ENCODE peak calls at places on chromosome 4, in five cellular contexts. L, U, Q, G and W are unnamed samples.

GRCh38 chr4:65007841-65008439 is 598.7 kb upstream of the TECRL start:
- DNase-seq in U (no peak), Q (peak), G (peak), L (no peak), W (peak)

GRCh38 chr4:159105063-159105414 is 2.2 kb downstream of the RAPGEF2 start:
- DNase-seq in L (no peak), U (no peak), Q (no peak), G (no peak), W (no peak)

GRCh38 chr4:114025176-114025777 is 45.8 kb upstream of the ARSJ start:
- DNase-seq in Q (no peak), G (peak), U (no peak), L (peak), W (no peak)

GRCh38 chr4:173527103-173527876 is 2.7 kb downstream of the HAND2 start:
- DNase-seq in G (no peak), U (peak), Q (no peak), L (no peak), W (peak)

GRCh38 chr4:185576314-185576713 is 41.0 kb upstream of the PDLIM3 start:
- DNase-seq in U (no peak), Q (no peak), L (no peak), G (no peak), W (no peak)

GRCh38 chr4:72341432-72341820 is 227.6 kb downstream of the ADAMTS3 start:
- DNase-seq in Q (no peak), G (no peak), L (no peak), U (no peak), W (no peak)

GRCh38 chr4:122047706-122048425 is 96.0 kb upstream of the TRPC3 start:
- DNase-seq in Q (no peak), G (no peak), L (no peak), U (no peak), W (no peak)

GRCh38 chr4:111666826-111667360 is 478.4 kb upstream of the FAM241A start:
- DNase-seq in L (no peak), G (no peak), U (no peak), Q (no peak), W (no peak)

GRCh38 chr4:94641702-94642560 is 115.8 kb upstream of the BMPR1B start:
- DNase-seq in U (no peak), G (peak), Q (no peak), L (no peak), W (no peak)

GRCh38 chr4:168019019-168019651 is 73.2 kb upstream of the ANXA10 start:
- DNase-seq in Q (no peak), G (no peak), L (no peak), U (no peak), W (no peak)

GRCh38 chr4:113586072-113586471 is 175.5 kb downstream of the CAMK2D start:
- DNase-seq in G (no peak), L (no peak), U (no peak), Q (no peak), W (no peak)

GRCh38 chr4:159606835-159607234 is 504.0 kb downstream of the RAPGEF2 start:
- DNase-seq in L (no peak), G (no peak), Q (no peak), U (no peak), W (no peak)

GRCh38 chr4:153458969-153459368 is 7.2 kb upstream of the TMEM131L start:
- DNase-seq in L (no peak), Q (no peak), G (no peak), U (no peak), W (no peak)

GRCh38 chr4:118410143-118410542 is 57.3 kb upstream of the PRSS12 start:
- DNase-seq in G (no peak), U (no peak), L (no peak), Q (no peak), W (no peak)

GRCh38 chr4:16865897-16866283 is 32.6 kb downstream of the LDB2 start:
- DNase-seq in U (no peak), Q (no peak), L (no peak), G (no peak), W (no peak)

GRCh38 chr4:105998210-105998609 is 102.9 kb downstream of the NPNT start:
- DNase-seq in U (no peak), Q (no peak), G (peak), L (no peak), W (no peak)
- TF ChIP-seq ATF2 in U (no peak), Q (no peak), G (no peak), L (no peak), W (no peak)

GRCh38 chr4:135508006-135508714 is 1306.6 kb upstream of the PABPC4L start:
- DNase-seq in L (no peak), Q (no peak), G (no peak), U (no peak), W (no peak)
- TF ChIP-seq ATF2 in L (no peak), Q (no peak), G (no peak), U (no peak), W (no peak)

GRCh38 chr4:141731481-141731880 is 95.1 kb downstream of the IL15 start:
- DNase-seq in U (no peak), Q (no peak), L (no peak), G (no peak), W (no peak)

DNA sequence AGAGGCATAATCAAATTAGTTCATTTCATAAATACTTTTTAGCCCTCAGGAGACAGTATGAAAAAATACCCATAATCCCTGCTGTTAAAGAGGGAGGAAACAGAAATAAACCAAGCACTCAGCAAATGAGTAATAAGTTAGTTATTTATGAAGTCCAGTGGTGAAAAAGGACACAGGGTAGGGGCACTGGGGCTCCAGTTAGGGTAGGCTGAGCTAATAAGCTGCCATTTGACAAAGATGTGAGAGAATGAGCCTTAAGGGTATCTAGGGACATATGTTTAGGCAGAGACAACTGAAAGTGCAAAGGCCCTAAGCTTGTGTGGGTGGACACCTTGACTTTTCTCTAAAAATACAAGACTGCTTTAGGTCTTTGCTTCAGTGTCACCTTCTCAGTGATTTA is 94.4 kb downstream of the IL15 start:
- DNase-seq in L (no peak), Q (no peak), U (no peak), G (no peak), W (no peak)
- TF ChIP-seq ATF2 in L (no peak), Q (no peak), U (no peak), G (no peak), W (no peak)

DNA sequence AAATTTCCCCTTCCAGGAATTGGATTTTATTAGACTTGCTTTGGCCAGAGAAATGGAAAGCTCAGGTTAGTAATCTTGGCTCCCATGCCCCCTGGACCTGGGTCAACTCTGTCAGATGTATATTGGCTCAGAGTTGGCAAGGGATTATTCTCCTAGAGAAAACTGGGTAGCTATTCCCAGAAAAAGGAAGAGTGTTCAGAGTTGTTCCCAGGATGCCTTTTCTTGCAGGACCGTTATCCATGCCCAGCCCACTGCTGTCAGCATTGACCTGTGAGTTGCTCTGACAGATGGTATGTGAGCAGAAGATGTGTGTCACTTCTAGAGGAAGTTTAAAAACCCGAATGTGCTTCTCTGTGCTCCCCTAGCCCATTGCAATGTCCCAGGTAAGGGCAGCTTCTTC is 509.9 kb upstream of the ZFP42 start:
- DNase-seq in U (no peak), G (no peak), Q (no peak), L (no peak), W (no peak)
- TF ChIP-seq ATF2 in U (no peak), G (no peak), Q (no peak), L (no peak), W (no peak)

GRCh38 chr4:89311433-89311832 is 3.8 kb upstream of the GPRIN3 start:
- DNase-seq in L (no peak), G (no peak), U (no peak), Q (no peak), W (no peak)
- TF ChIP-seq ATF2 in L (no peak), G (no peak), U (no peak), Q (no peak), W (no peak)

DNA sequence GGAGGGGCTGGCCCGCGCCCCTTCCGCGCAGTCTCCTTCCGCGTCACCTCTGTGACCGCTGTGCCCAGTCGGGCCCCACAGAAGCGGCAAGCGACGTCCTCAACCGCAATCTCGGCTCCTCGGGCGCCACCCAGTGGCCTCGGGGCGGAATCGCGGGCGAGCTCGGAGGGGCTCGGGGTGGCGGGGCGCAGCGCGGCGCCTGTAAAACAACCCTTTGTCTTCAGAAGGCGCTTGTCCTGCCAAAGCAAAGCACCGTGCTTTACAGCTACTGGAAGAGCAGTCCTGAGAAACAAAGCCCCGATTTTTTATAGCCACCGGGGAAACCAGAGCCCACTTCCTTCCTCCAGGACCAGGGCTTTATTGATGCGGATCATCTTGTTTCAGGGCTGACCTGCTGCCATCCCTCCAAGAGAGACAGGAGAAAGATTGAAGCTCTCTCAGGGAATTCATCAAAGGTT is 37.3 kb upstream of the CDKN2AIP start:
- DNase-seq in U (peak), Q (peak), G (peak), L (peak), W (peak)
- TF ChIP-seq ATF2 in U (no peak), Q (no peak), G (peak), L (no peak), W (no peak)

GRCh38 chr4:88799900-88800299 is 102.3 kb upstream of the NAP1L5 start:
- DNase-seq in Q (no peak), G (no peak), U (no peak), L (no peak), W (no peak)

GRCh38 chr4:88804234-88804633 is 106.6 kb upstream of the NAP1L5 start:
- DNase-seq in Q (no peak), L (no peak), G (no peak), U (no peak), W (no peak)

GRCh38 chr4:88802585-88803285 is 105.1 kb upstream of the NAP1L5 start:
- DNase-seq in U (no peak), L (no peak), G (no peak), Q (no peak), W (no peak)

GRCh38 chr4:88802138-88802537 is 104.5 kb upstream of the NAP1L5 start:
- DNase-seq in L (no peak), U (no peak), G (no peak), Q (no peak), W (no peak)

GRCh38 chr4:88803600-88804096 is 106.0 kb upstream of the NAP1L5 start:
- DNase-seq in L (peak), G (no peak), U (no peak), Q (no peak), W (no peak)
- TF ChIP-seq ATF2 in L (peak), G (no peak), U (no peak), Q (no peak), W (no peak)

GRCh38 chr4:140252144-140252741 is 98.3 kb upstream of the MAML3 start:
- DNase-seq in Q (no peak), L (no peak), U (peak), G (no peak), W (peak)
- TF ChIP-seq ATF2 in Q (no peak), L (no peak), U (no peak), G (no peak), W (no peak)

DNA sequence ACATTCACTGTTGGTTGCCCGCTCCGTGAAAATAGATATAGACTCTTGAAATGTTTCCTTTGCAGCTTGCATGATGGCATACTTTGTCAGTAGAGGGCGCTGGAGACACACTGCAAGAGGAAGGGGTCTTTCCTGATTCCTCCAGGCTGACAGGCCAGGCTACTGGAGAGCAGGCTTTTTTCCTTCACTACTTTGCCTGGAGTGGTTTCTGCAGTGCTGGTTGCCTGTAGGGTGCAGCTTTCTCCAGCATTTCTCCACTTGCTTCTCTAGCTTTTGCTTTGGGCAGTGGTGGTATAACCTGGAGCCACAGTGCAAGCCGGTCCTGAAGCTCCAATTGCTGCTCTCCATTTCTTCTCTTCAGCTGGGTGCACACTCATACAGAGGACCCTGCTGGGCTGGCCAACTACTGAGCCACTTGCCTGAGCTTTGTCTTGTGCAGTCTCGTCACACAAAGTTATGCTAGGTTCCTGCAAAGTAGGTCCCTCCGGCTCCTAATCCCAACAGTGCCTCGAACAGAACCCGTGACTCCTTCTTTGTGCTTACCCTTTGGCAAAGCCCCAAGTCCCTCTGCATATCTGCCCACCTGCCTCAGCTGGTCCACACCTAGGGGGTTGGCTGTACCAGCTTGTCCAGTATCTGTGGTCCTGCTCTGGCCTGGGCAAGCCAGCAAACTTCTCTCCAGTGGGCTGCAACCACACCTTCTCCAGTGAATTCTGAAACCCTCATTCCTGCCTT is 46.3 kb downstream of the RASSF6 start:
- DNase-seq in U (peak), Q (peak), G (peak), L (peak), W (peak)
- TF ChIP-seq ATF2 in U (no peak), Q (no peak), G (no peak), L (no peak), W (no peak)

GRCh38 chr4:52939739-52940138 is 77.6 kb downstream of the RASL11B start:
- DNase-seq in G (no peak), U (no peak), Q (no peak), L (no peak), W (peak)

GRCh38 chr4:52936729-52937128 is 74.6 kb downstream of the RASL11B start:
- DNase-seq in U (no peak), L (no peak), Q (no peak), G (no peak), W (no peak)

GRCh38 chr4:52937829-52938228 is 75.7 kb downstream of the RASL11B start:
- DNase-seq in G (no peak), L (no peak), Q (no peak), U (no peak), W (no peak)

GRCh38 chr4:52941450-52941849 is 79.3 kb downstream of the RASL11B start:
- DNase-seq in Q (no peak), G (no peak), L (no peak), U (no peak), W (no peak)

DNA sequence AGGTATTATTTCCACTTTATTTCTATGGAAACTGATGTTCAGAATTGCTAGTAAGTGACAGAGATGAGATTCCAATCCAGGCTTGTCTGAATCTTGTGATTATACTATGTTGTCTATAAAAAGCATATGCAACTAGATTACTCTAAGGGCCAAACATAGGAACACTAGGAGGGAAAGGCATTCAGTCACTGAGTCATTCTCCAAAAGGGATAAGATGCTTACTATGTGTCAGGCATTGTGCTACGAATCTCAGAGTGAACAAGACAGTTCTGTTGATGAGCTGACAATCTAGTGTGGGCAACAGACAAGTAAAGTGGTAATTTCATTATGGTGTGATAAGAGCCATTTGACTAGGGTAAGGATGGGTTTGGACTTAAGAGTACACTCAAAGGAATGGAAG is 77.2 kb downstream of the RASL11B start:
- DNase-seq in Q (no peak), G (no peak), L (no peak), U (no peak), W (no peak)
- TF ChIP-seq ATF2 in Q (no peak), G (no peak), L (no peak), U (no peak), W (no peak)